ENCODE peak calls at places on chromosomes 11 and 22, in ten cellular contexts. One of them, this sample, is unnamed.

GRCh38 chr11:78714539-78714938 is 139.9 kb upstream of the NARS2 start:
- DNase-seq in AG04449: no peak
- DNase-seq in osteocyte: no peak
- DNase-seq in left ventricle myocardium inferior: no peak
- DNase-seq in fibroblast of lung: no peak
- DNase-seq in RWPE1: peak; percentile 5
- DNase-seq in psoas muscle: no peak
- DNase-seq in OCI-LY7: no peak
- DNase-seq in HFF-Myc: no peak
- DNase-seq in cardiac muscle cell: no peak
- DNase-seq in this sample: no peak

GRCh38 chr22:19120829-19121630 is 1.2 kb downstream of the DGCR2 start:
- DNase-seq in AG04449: no peak
- DNase-seq in osteocyte: no peak
- DNase-seq in left ventricle myocardium inferior: no peak
- DNase-seq in fibroblast of lung: no peak
- DNase-seq in RWPE1: peak; percentile 74
- DNase-seq in psoas muscle: no peak
- DNase-seq in OCI-LY7: no peak
- DNase-seq in HFF-Myc: no peak
- DNase-seq in cardiac muscle cell: no peak
- DNase-seq in this sample: peak; percentile 71

GRCh38 chr11:110907629-110908028 is 195.4 kb upstream of the ARHGAP20 start:
- DNase-seq in AG04449: peak; percentile 60
- DNase-seq in osteocyte: no peak
- DNase-seq in left ventricle myocardium inferior: no peak
- DNase-seq in fibroblast of lung: peak; percentile 94
- DNase-seq in RWPE1: peak; percentile 63
- DNase-seq in psoas muscle: no peak
- DNase-seq in OCI-LY7: peak; percentile 16
- DNase-seq in HFF-Myc: peak; percentile 84
- DNase-seq in cardiac muscle cell: peak; percentile 93
- DNase-seq in this sample: peak; percentile 93

GRCh38 chr11:74620537-74620936 is 28.2 kb downstream of the POLD3 start:
- DNase-seq in AG04449: peak; percentile 36
- DNase-seq in osteocyte: no peak
- DNase-seq in left ventricle myocardium inferior: no peak
- DNase-seq in fibroblast of lung: no peak
- DNase-seq in RWPE1: no peak
- DNase-seq in psoas muscle: no peak
- DNase-seq in OCI-LY7: no peak
- DNase-seq in HFF-Myc: no peak
- DNase-seq in cardiac muscle cell: peak; percentile 17
- DNase-seq in this sample: no peak

GRCh38 chr22:37060801-37061610 is 9.5 kb downstream of the KCTD17 start:
- DNase-seq in AG04449: no peak
- DNase-seq in osteocyte: no peak
- DNase-seq in left ventricle myocardium inferior: no peak
- DNase-seq in fibroblast of lung: no peak
- DNase-seq in RWPE1: no peak
- DNase-seq in psoas muscle: no peak
- DNase-seq in OCI-LY7: no peak
- DNase-seq in HFF-Myc: no peak
- DNase-seq in cardiac muscle cell: no peak
- DNase-seq in this sample: no peak

GRCh38 chr22:27866136-27867091 is 52.6 kb downstream of the PITPNB start:
- DNase-seq in AG04449: peak; percentile 93
- DNase-seq in osteocyte: no peak
- DNase-seq in left ventricle myocardium inferior: no peak
- DNase-seq in fibroblast of lung: peak; percentile 97
- DNase-seq in RWPE1: peak; percentile 71
- DNase-seq in psoas muscle: no peak
- DNase-seq in OCI-LY7: no peak
- DNase-seq in HFF-Myc: peak; percentile 70
- DNase-seq in cardiac muscle cell: peak; percentile 90
- DNase-seq in this sample: peak; percentile 68

GRCh38 chr11:18548001-18548400 is 21.3 kb upstream of the TSG101 start:
- DNase-seq in AG04449: no peak
- DNase-seq in osteocyte: no peak
- DNase-seq in left ventricle myocardium inferior: no peak
- DNase-seq in fibroblast of lung: no peak
- DNase-seq in RWPE1: no peak
- DNase-seq in psoas muscle: no peak
- DNase-seq in OCI-LY7: no peak
- DNase-seq in HFF-Myc: no peak
- DNase-seq in cardiac muscle cell: no peak
- DNase-seq in this sample: no peak

GRCh38 chr11:88680806-88681205 is 343.3 kb upstream of the CTSC start:
- DNase-seq in AG04449: no peak
- DNase-seq in osteocyte: no peak
- DNase-seq in left ventricle myocardium inferior: no peak
- DNase-seq in fibroblast of lung: no peak
- DNase-seq in RWPE1: peak; percentile 51
- DNase-seq in psoas muscle: no peak
- DNase-seq in OCI-LY7: no peak
- DNase-seq in HFF-Myc: no peak
- DNase-seq in cardiac muscle cell: peak; percentile 60
- DNase-seq in this sample: peak; percentile 61

GRCh38 chr11:36622431-36623136 is 24.5 kb upstream of the RAG2 start:
- DNase-seq in AG04449: peak; percentile 4
- DNase-seq in osteocyte: no peak
- DNase-seq in left ventricle myocardium inferior: no peak
- DNase-seq in fibroblast of lung: peak; percentile 32
- DNase-seq in RWPE1: peak; percentile 26
- DNase-seq in psoas muscle: no peak
- DNase-seq in OCI-LY7: peak; percentile 14
- DNase-seq in HFF-Myc: peak; percentile 11
- DNase-seq in cardiac muscle cell: peak; percentile 49
- DNase-seq in this sample: peak; percentile 39

GRCh38 chr11:65112551-65113360 is 1.1 kb downstream of the TM7SF2 start:
- DNase-seq in AG04449: no peak
- DNase-seq in osteocyte: no peak
- DNase-seq in left ventricle myocardium inferior: peak; percentile 52
- DNase-seq in fibroblast of lung: peak; percentile 44
- DNase-seq in RWPE1: no peak
- DNase-seq in psoas muscle: peak; percentile 86
- DNase-seq in OCI-LY7: peak; percentile 80
- DNase-seq in HFF-Myc: no peak
- DNase-seq in cardiac muscle cell: no peak
- DNase-seq in this sample: no peak

GRCh38 chr11:61102667-61103491 is 590 bp downstream of the CD5 start:
- DNase-seq in AG04449: no peak
- DNase-seq in osteocyte: no peak
- DNase-seq in left ventricle myocardium inferior: no peak
- DNase-seq in fibroblast of lung: no peak
- DNase-seq in RWPE1: no peak
- DNase-seq in psoas muscle: no peak
- DNase-seq in OCI-LY7: no peak
- DNase-seq in HFF-Myc: no peak
- DNase-seq in cardiac muscle cell: no peak
- DNase-seq in this sample: no peak

GRCh38 chr22:50041361-50042065 is 16.6 kb downstream of the TTLL8 start:
- DNase-seq in AG04449: no peak
- DNase-seq in osteocyte: no peak
- DNase-seq in left ventricle myocardium inferior: no peak
- DNase-seq in fibroblast of lung: no peak
- DNase-seq in RWPE1: no peak
- DNase-seq in psoas muscle: no peak
- DNase-seq in OCI-LY7: no peak
- DNase-seq in HFF-Myc: no peak
- DNase-seq in cardiac muscle cell: no peak
- DNase-seq in this sample: no peak

GRCh38 chr11:36417154-36417553 is 92.9 kb downstream of the TRAF6 start:
- DNase-seq in AG04449: no peak
- DNase-seq in osteocyte: no peak
- DNase-seq in left ventricle myocardium inferior: no peak
- DNase-seq in fibroblast of lung: no peak
- DNase-seq in RWPE1: no peak
- DNase-seq in psoas muscle: no peak
- DNase-seq in OCI-LY7: no peak
- DNase-seq in HFF-Myc: no peak
- DNase-seq in cardiac muscle cell: no peak
- DNase-seq in this sample: no peak

GRCh38 chr11:44785856-44786606 is 59.3 kb downstream of the TSPAN18 start:
- DNase-seq in AG04449: no peak
- DNase-seq in osteocyte: no peak
- DNase-seq in left ventricle myocardium inferior: no peak
- DNase-seq in fibroblast of lung: no peak
- DNase-seq in RWPE1: no peak
- DNase-seq in psoas muscle: no peak
- DNase-seq in OCI-LY7: peak; percentile 14
- DNase-seq in HFF-Myc: no peak
- DNase-seq in cardiac muscle cell: no peak
- DNase-seq in this sample: no peak
- TF ChIP-seq CTCF in AG04449: peak; percentile 25
- TF ChIP-seq CTCF in osteocyte: peak; percentile 31
- TF ChIP-seq CTCF in left ventricle myocardium inferior: peak; percentile 31
- TF ChIP-seq CTCF in fibroblast of lung: peak; percentile 11
- TF ChIP-seq CTCF in RWPE1: no peak
- TF ChIP-seq CTCF in psoas muscle: no peak
- TF ChIP-seq CTCF in OCI-LY7: peak; percentile 39
- TF ChIP-seq CTCF in HFF-Myc: peak; percentile 29
- TF ChIP-seq CTCF in cardiac muscle cell: peak; percentile 15
- TF ChIP-seq CTCF in this sample: no peak

GRCh38 chr11:130399196-130399595 is 29.2 kb downstream of the ADAMTS8 start:
- DNase-seq in AG04449: no peak
- DNase-seq in osteocyte: no peak
- DNase-seq in left ventricle myocardium inferior: no peak
- DNase-seq in fibroblast of lung: no peak
- DNase-seq in RWPE1: no peak
- DNase-seq in psoas muscle: no peak
- DNase-seq in OCI-LY7: no peak
- DNase-seq in HFF-Myc: no peak
- DNase-seq in cardiac muscle cell: no peak
- DNase-seq in this sample: no peak
- TF ChIP-seq CTCF in AG04449: no peak
- TF ChIP-seq CTCF in osteocyte: no peak
- TF ChIP-seq CTCF in left ventricle myocardium inferior: no peak
- TF ChIP-seq CTCF in fibroblast of lung: no peak
- TF ChIP-seq CTCF in RWPE1: no peak
- TF ChIP-seq CTCF in psoas muscle: no peak
- TF ChIP-seq CTCF in OCI-LY7: no peak
- TF ChIP-seq CTCF in HFF-Myc: no peak
- TF ChIP-seq CTCF in cardiac muscle cell: no peak
- TF ChIP-seq CTCF in this sample: no peak

GRCh38 chr11:57426754-57427691 is at the start of gene SLC43A3:
- DNase-seq in AG04449: peak; percentile 66
- DNase-seq in osteocyte: no peak
- DNase-seq in left ventricle myocardium inferior: peak; percentile 75
- DNase-seq in fibroblast of lung: peak; percentile 97
- DNase-seq in RWPE1: peak; percentile 31
- DNase-seq in psoas muscle: peak; percentile 85
- DNase-seq in OCI-LY7: peak; percentile 75
- DNase-seq in HFF-Myc: peak; percentile 46
- DNase-seq in cardiac muscle cell: peak; percentile 96
- DNase-seq in this sample: peak; percentile 89
- TF ChIP-seq CTCF in AG04449: no peak
- TF ChIP-seq CTCF in osteocyte: no peak
- TF ChIP-seq CTCF in left ventricle myocardium inferior: no peak
- TF ChIP-seq CTCF in fibroblast of lung: no peak
- TF ChIP-seq CTCF in RWPE1: no peak
- TF ChIP-seq CTCF in psoas muscle: no peak
- TF ChIP-seq CTCF in OCI-LY7: no peak
- TF ChIP-seq CTCF in HFF-Myc: no peak
- TF ChIP-seq CTCF in cardiac muscle cell: no peak
- TF ChIP-seq CTCF in this sample: no peak

GRCh38 chr22:45192701-45193187 is 29.0 kb downstream of the NUP50 start:
- DNase-seq in AG04449: no peak
- DNase-seq in osteocyte: no peak
- DNase-seq in left ventricle myocardium inferior: no peak
- DNase-seq in fibroblast of lung: no peak
- DNase-seq in RWPE1: no peak
- DNase-seq in psoas muscle: peak; percentile 23
- DNase-seq in OCI-LY7: no peak
- DNase-seq in HFF-Myc: no peak
- DNase-seq in cardiac muscle cell: no peak
- DNase-seq in this sample: no peak
- TF ChIP-seq CTCF in AG04449: no peak
- TF ChIP-seq CTCF in osteocyte: no peak
- TF ChIP-seq CTCF in left ventricle myocardium inferior: no peak
- TF ChIP-seq CTCF in fibroblast of lung: no peak
- TF ChIP-seq CTCF in RWPE1: no peak
- TF ChIP-seq CTCF in psoas muscle: no peak
- TF ChIP-seq CTCF in OCI-LY7: peak; percentile 48
- TF ChIP-seq CTCF in HFF-Myc: peak; percentile 13
- TF ChIP-seq CTCF in cardiac muscle cell: no peak
- TF ChIP-seq CTCF in this sample: no peak

GRCh38 chr11:44728491-44728910 is 1.7 kb downstream of the TSPAN18 start:
- DNase-seq in AG04449: no peak
- DNase-seq in osteocyte: no peak
- DNase-seq in left ventricle myocardium inferior: no peak
- DNase-seq in fibroblast of lung: no peak
- DNase-seq in RWPE1: no peak
- DNase-seq in psoas muscle: no peak
- DNase-seq in OCI-LY7: no peak
- DNase-seq in HFF-Myc: no peak
- DNase-seq in cardiac muscle cell: no peak
- DNase-seq in this sample: no peak

GRCh38 chr11:44728085-44728410 is 1.3 kb downstream of the TSPAN18 start:
- DNase-seq in AG04449: no peak
- DNase-seq in osteocyte: no peak
- DNase-seq in left ventricle myocardium inferior: no peak
- DNase-seq in fibroblast of lung: no peak
- DNase-seq in RWPE1: no peak
- DNase-seq in psoas muscle: no peak
- DNase-seq in OCI-LY7: no peak
- DNase-seq in HFF-Myc: no peak
- DNase-seq in cardiac muscle cell: no peak
- DNase-seq in this sample: no peak

GRCh38 chr11:44727114-44727372 is 281 bp downstream of the TSPAN18 start:
- DNase-seq in AG04449: no peak
- DNase-seq in osteocyte: no peak
- DNase-seq in left ventricle myocardium inferior: no peak
- DNase-seq in fibroblast of lung: no peak
- DNase-seq in RWPE1: no peak
- DNase-seq in psoas muscle: no peak
- DNase-seq in OCI-LY7: no peak
- DNase-seq in HFF-Myc: no peak
- DNase-seq in cardiac muscle cell: no peak
- DNase-seq in this sample: no peak

GRCh38 chr11:44726278-44727113 is at the start of gene TSPAN18:
- DNase-seq in AG04449: no peak
- DNase-seq in osteocyte: no peak
- DNase-seq in left ventricle myocardium inferior: peak; percentile 31
- DNase-seq in fibroblast of lung: no peak
- DNase-seq in RWPE1: no peak
- DNase-seq in psoas muscle: no peak
- DNase-seq in OCI-LY7: peak; percentile 26
- DNase-seq in HFF-Myc: no peak
- DNase-seq in cardiac muscle cell: no peak
- DNase-seq in this sample: no peak

GRCh38 chr11:44727373-44728084 is 767 bp downstream of the TSPAN18 start:
- DNase-seq in AG04449: no peak
- DNase-seq in osteocyte: peak; percentile 94
- DNase-seq in left ventricle myocardium inferior: peak; percentile 87
- DNase-seq in fibroblast of lung: peak; percentile 62
- DNase-seq in RWPE1: peak; percentile 85
- DNase-seq in psoas muscle: peak; percentile 88
- DNase-seq in OCI-LY7: peak; percentile 59
- DNase-seq in HFF-Myc: no peak
- DNase-seq in cardiac muscle cell: peak; percentile 84
- DNase-seq in this sample: peak; percentile 71
- TF ChIP-seq CTCF in AG04449: peak; percentile 99
- TF ChIP-seq CTCF in osteocyte: peak; percentile 99
- TF ChIP-seq CTCF in left ventricle myocardium inferior: peak; percentile 98
- TF ChIP-seq CTCF in fibroblast of lung: peak; percentile 69
- TF ChIP-seq CTCF in RWPE1: peak; percentile 90
- TF ChIP-seq CTCF in psoas muscle: peak; percentile 95
- TF ChIP-seq CTCF in OCI-LY7: peak; percentile 86
- TF ChIP-seq CTCF in HFF-Myc: peak; percentile 86
- TF ChIP-seq CTCF in cardiac muscle cell: peak; percentile 85
- TF ChIP-seq CTCF in this sample: peak; percentile 92

This sample was measured in MCF 10A.